ENCODE peak calls at places on chromosomes 3 and 15, in nine cellular contexts. One of them, this sample, is unnamed.

GRCh38 chr3:46856576-46857471 is 6.4 kb downstream of the MYL3 start:
- DNase-seq in hepatocyte: no peak
- DNase-seq in MM.1S: no peak
- DNase-seq in GM23338: no peak
- DNase-seq in astrocyte: no peak
- DNase-seq in PC-9: no peak
- DNase-seq in fibroblast of lung: no peak
- DNase-seq in neural progenitor cell: peak; percentile 1
- DNase-seq in PC-3: no peak
- DNase-seq in this sample: no peak

GRCh38 chr3:69893274-69893673 is 106.3 kb upstream of the SAMMSON start:
- DNase-seq in hepatocyte: no peak
- DNase-seq in MM.1S: no peak
- DNase-seq in GM23338: peak; percentile 39
- DNase-seq in astrocyte: no peak
- DNase-seq in PC-9: no peak
- DNase-seq in fibroblast of lung: no peak
- DNase-seq in neural progenitor cell: no peak
- DNase-seq in PC-3: no peak
- DNase-seq in this sample: no peak

GRCh38 chr15:80885180-80885579 is 104.4 kb downstream of the MESD start:
- DNase-seq in hepatocyte: no peak
- DNase-seq in MM.1S: no peak
- DNase-seq in GM23338: no peak
- DNase-seq in astrocyte: no peak
- DNase-seq in PC-9: no peak
- DNase-seq in fibroblast of lung: no peak
- DNase-seq in neural progenitor cell: no peak
- DNase-seq in PC-3: no peak
- DNase-seq in this sample: no peak

GRCh38 chr15:50164458-50164857 is 17.5 kb upstream of the SLC27A2 start:
- DNase-seq in hepatocyte: no peak
- DNase-seq in MM.1S: no peak
- DNase-seq in GM23338: no peak
- DNase-seq in astrocyte: no peak
- DNase-seq in PC-9: no peak
- DNase-seq in fibroblast of lung: peak; percentile 43
- DNase-seq in neural progenitor cell: no peak
- DNase-seq in PC-3: no peak
- DNase-seq in this sample: no peak

GRCh38 chr3:134031620-134031915 is 1.8 kb upstream of the SLCO2A1 start:
- DNase-seq in hepatocyte: no peak
- DNase-seq in MM.1S: no peak
- DNase-seq in GM23338: no peak
- DNase-seq in astrocyte: no peak
- DNase-seq in PC-9: no peak
- DNase-seq in fibroblast of lung: no peak
- DNase-seq in neural progenitor cell: no peak
- DNase-seq in PC-3: no peak
- DNase-seq in this sample: no peak

GRCh38 chr3:149340310-149340933 is 7.0 kb upstream of the TM4SF18 start:
- DNase-seq in hepatocyte: no peak
- DNase-seq in MM.1S: no peak
- DNase-seq in GM23338: no peak
- DNase-seq in astrocyte: peak; percentile 42
- DNase-seq in PC-9: peak; percentile 38
- DNase-seq in fibroblast of lung: peak; percentile 15
- DNase-seq in neural progenitor cell: no peak
- DNase-seq in PC-3: peak; percentile 86
- DNase-seq in this sample: no peak

GRCh38 chr15:60649845-60650548 is 171.1 kb upstream of the ICE2 start:
- DNase-seq in hepatocyte: peak; percentile 14
- DNase-seq in MM.1S: peak; percentile 88
- DNase-seq in GM23338: peak; percentile 74
- DNase-seq in astrocyte: no peak
- DNase-seq in PC-9: no peak
- DNase-seq in fibroblast of lung: no peak
- DNase-seq in neural progenitor cell: no peak
- DNase-seq in PC-3: no peak
- DNase-seq in this sample: no peak

GRCh38 chr15:82808634-82809041 is 790 bp upstream of the WHAMM start:
- DNase-seq in hepatocyte: no peak
- DNase-seq in MM.1S: peak; percentile 7
- DNase-seq in GM23338: no peak
- DNase-seq in astrocyte: no peak
- DNase-seq in PC-9: no peak
- DNase-seq in fibroblast of lung: no peak
- DNase-seq in neural progenitor cell: no peak
- DNase-seq in PC-3: no peak
- DNase-seq in this sample: no peak

GRCh38 chr15:76164602-76165001 is 104.8 kb downstream of the TMEM266 start:
- DNase-seq in hepatocyte: no peak
- DNase-seq in MM.1S: no peak
- DNase-seq in GM23338: no peak
- DNase-seq in astrocyte: no peak
- DNase-seq in PC-9: no peak
- DNase-seq in fibroblast of lung: no peak
- DNase-seq in neural progenitor cell: no peak
- DNase-seq in PC-3: no peak
- DNase-seq in this sample: no peak

GRCh38 chr15:33865416-33865815 is 102.9 kb upstream of the CHRM5 start:
- DNase-seq in hepatocyte: no peak
- DNase-seq in MM.1S: no peak
- DNase-seq in GM23338: no peak
- DNase-seq in astrocyte: peak; percentile 65
- DNase-seq in PC-9: peak; percentile 39
- DNase-seq in fibroblast of lung: peak; percentile 60
- DNase-seq in neural progenitor cell: no peak
- DNase-seq in PC-3: no peak
- DNase-seq in this sample: no peak

GRCh38 chr3:33716227-33716626 is 1.8 kb downstream of the CLASP2 start:
- DNase-seq in hepatocyte: no peak
- DNase-seq in MM.1S: no peak
- DNase-seq in GM23338: no peak
- DNase-seq in astrocyte: no peak
- DNase-seq in PC-9: no peak
- DNase-seq in fibroblast of lung: peak; percentile 15
- DNase-seq in neural progenitor cell: no peak
- DNase-seq in PC-3: peak; percentile 28
- DNase-seq in this sample: no peak

GRCh38 chr3:35760147-35760546 is 120.8 kb downstream of the ARPP21 start:
- DNase-seq in hepatocyte: no peak
- DNase-seq in MM.1S: no peak
- DNase-seq in GM23338: no peak
- DNase-seq in astrocyte: no peak
- DNase-seq in PC-9: no peak
- DNase-seq in fibroblast of lung: no peak
- DNase-seq in neural progenitor cell: no peak
- DNase-seq in PC-3: no peak
- DNase-seq in this sample: no peak

GRCh38 chr3:196184881-196185280 is 26.3 kb downstream of the ZDHHC19 start:
- DNase-seq in hepatocyte: no peak
- DNase-seq in MM.1S: no peak
- DNase-seq in GM23338: no peak
- DNase-seq in astrocyte: no peak
- DNase-seq in PC-9: no peak
- DNase-seq in fibroblast of lung: no peak
- DNase-seq in neural progenitor cell: no peak
- DNase-seq in PC-3: no peak
- DNase-seq in this sample: no peak

GRCh38 chr15:63372018-63372705 is 9.5 kb downstream of the CA12 start:
- DNase-seq in hepatocyte: peak; percentile 55
- DNase-seq in MM.1S: no peak
- DNase-seq in GM23338: no peak
- DNase-seq in astrocyte: peak; percentile 96
- DNase-seq in PC-9: peak; percentile 60
- DNase-seq in fibroblast of lung: peak; percentile 97
- DNase-seq in neural progenitor cell: no peak
- DNase-seq in PC-3: peak; percentile 89
- DNase-seq in this sample: no peak

GRCh38 chr3:23884481-23884880 is 32.3 kb downstream of the NKIRAS1 start:
- DNase-seq in hepatocyte: no peak
- DNase-seq in MM.1S: no peak
- DNase-seq in GM23338: peak; percentile 47
- DNase-seq in astrocyte: no peak
- DNase-seq in PC-9: no peak
- DNase-seq in fibroblast of lung: no peak
- DNase-seq in neural progenitor cell: no peak
- DNase-seq in PC-3: peak; percentile 27
- DNase-seq in this sample: no peak
- H2AFZ ChIP-seq in hepatocyte: no peak overlapping the region
- H2AFZ ChIP-seq in MM.1S: no peak overlapping the region
- H2AFZ ChIP-seq in GM23338: no peak overlapping the region
- H2AFZ ChIP-seq in astrocyte: no peak overlapping the region
- H2AFZ ChIP-seq in PC-9: no peak overlapping the region
- H2AFZ ChIP-seq in fibroblast of lung: no peak overlapping the region
- H2AFZ ChIP-seq in neural progenitor cell: no peak overlapping the region
- H2AFZ ChIP-seq in PC-3: no peak overlapping the region
- H2AFZ ChIP-seq in this sample: no peak overlapping the region

DNA sequence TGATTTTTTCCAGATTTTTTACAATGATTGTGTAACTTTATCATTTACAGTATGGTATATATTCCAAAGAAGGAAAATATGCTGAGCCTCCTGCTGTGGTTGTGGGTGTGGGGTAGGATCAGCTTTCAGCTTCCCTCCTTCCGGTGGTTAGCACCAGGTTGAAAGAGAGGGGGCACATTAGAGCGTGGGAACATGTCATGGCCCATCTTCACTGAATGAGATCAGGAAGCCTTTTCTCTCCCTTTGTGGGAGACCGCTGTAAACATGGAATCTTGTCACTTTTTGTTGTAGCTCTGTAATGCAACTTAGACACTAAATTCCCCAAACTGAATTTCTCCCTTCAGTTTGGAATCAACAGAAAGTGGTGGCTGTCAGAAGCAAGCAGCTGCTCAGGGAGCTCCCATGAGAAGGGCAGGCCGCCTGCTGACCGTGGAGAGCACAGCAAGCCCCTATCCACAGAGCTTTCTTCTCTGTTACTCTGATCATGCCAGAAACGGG is 86.7 kb upstream of the LIMD1 start:
- DNase-seq in hepatocyte: peak; percentile 65
- DNase-seq in MM.1S: no peak
- DNase-seq in GM23338: peak; percentile 75
- DNase-seq in astrocyte: peak; percentile 73
- DNase-seq in PC-9: no peak
- DNase-seq in fibroblast of lung: peak; percentile 79
- DNase-seq in neural progenitor cell: peak; percentile 76
- DNase-seq in PC-3: no peak
- DNase-seq in this sample: peak; percentile 67
- TF ChIP-seq CTCF in hepatocyte: peak; percentile 51
- TF ChIP-seq CTCF in MM.1S: no peak
- TF ChIP-seq CTCF in GM23338: peak; percentile 37
- TF ChIP-seq CTCF in astrocyte: peak; percentile 63
- TF ChIP-seq CTCF in PC-9: no peak
- TF ChIP-seq CTCF in fibroblast of lung: peak; percentile 58
- TF ChIP-seq CTCF in neural progenitor cell: peak; percentile 60
- TF ChIP-seq CTCF in PC-3: peak; percentile 26
- TF ChIP-seq CTCF in this sample: peak; percentile 71

GRCh38 chr15:99452010-99452409 is 113.8 kb upstream of the MEF2A start:
- DNase-seq in hepatocyte: no peak
- DNase-seq in MM.1S: no peak
- DNase-seq in GM23338: no peak
- DNase-seq in astrocyte: no peak
- DNase-seq in PC-9: no peak
- DNase-seq in fibroblast of lung: no peak
- DNase-seq in neural progenitor cell: no peak
- DNase-seq in PC-3: no peak
- DNase-seq in this sample: no peak

GRCh38 chr15:99451484-99451883 is 114.3 kb upstream of the MEF2A start:
- DNase-seq in hepatocyte: no peak
- DNase-seq in MM.1S: no peak
- DNase-seq in GM23338: no peak
- DNase-seq in astrocyte: no peak
- DNase-seq in PC-9: no peak
- DNase-seq in fibroblast of lung: no peak
- DNase-seq in neural progenitor cell: no peak
- DNase-seq in PC-3: no peak
- DNase-seq in this sample: no peak

GRCh38 chr15:99453646-99454045 is 112.1 kb upstream of the MEF2A start:
- DNase-seq in hepatocyte: no peak
- DNase-seq in MM.1S: no peak
- DNase-seq in GM23338: no peak
- DNase-seq in astrocyte: no peak
- DNase-seq in PC-9: no peak
- DNase-seq in fibroblast of lung: no peak
- DNase-seq in neural progenitor cell: no peak
- DNase-seq in PC-3: no peak
- DNase-seq in this sample: no peak

GRCh38 chr15:99454107-99454809 is 111.5 kb upstream of the MEF2A start:
- DNase-seq in hepatocyte: no peak
- DNase-seq in MM.1S: no peak
- DNase-seq in GM23338: no peak
- DNase-seq in astrocyte: no peak
- DNase-seq in PC-9: no peak
- DNase-seq in fibroblast of lung: no peak
- DNase-seq in neural progenitor cell: no peak
- DNase-seq in PC-3: no peak
- DNase-seq in this sample: no peak

DNA sequence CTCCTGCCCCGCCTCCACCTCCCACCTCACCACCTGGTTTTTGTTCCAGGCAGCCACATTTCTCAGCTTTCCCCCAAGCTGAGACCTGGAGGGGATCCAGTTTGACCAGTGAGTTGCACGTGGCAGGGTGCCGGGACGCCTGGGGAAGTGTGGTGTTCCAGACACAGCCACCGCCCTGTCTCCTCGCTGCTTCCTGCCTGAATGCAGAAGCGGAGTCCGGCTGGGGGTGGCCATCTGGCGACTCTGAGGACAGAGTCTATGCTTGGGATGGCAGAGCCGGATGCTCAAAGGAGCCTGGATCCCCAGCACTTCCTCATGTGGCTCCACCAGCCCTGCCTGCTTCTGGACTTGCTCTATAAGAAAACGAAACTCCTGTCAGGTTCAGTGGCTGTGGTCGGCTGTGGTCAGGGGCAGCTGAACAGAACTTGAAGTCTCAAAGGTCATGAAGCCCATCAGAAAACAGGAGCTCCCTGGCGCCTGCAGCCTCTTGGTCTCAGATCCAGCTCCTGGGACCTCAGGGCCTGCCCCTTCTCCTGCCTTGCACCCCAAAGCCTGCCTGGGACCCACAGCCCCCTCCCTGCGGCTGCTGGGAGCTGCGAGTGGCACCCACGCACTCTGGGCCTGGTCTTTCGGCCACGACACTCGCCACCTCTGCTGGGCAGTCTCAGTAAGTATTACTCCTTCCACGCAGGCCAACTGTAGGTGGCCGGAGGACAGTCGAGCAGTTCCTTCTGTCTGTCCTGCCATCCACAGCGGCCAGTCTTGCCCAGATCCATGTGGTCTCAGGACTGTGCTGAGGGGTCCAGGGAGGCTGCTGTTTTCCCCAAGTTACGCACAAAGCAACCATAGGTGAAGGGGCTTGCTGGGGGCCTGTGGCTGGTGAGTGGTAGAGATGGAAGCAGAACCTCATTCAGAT is 112.8 kb upstream of the MEF2A start:
- DNase-seq in hepatocyte: no peak
- DNase-seq in MM.1S: peak; percentile 16
- DNase-seq in GM23338: no peak
- DNase-seq in astrocyte: peak; percentile 51
- DNase-seq in PC-9: no peak
- DNase-seq in fibroblast of lung: peak; percentile 58
- DNase-seq in neural progenitor cell: no peak
- DNase-seq in PC-3: no peak
- DNase-seq in this sample: no peak
- H2AFZ ChIP-seq in hepatocyte: no peak overlapping the region
- H2AFZ ChIP-seq in MM.1S: no peak overlapping the region
- H2AFZ ChIP-seq in GM23338: no peak overlapping the region
- H2AFZ ChIP-seq in astrocyte: peak overlapping the region; percentile 72
- H2AFZ ChIP-seq in PC-9: no peak overlapping the region
- H2AFZ ChIP-seq in fibroblast of lung: peak overlapping the region; percentile 61
- H2AFZ ChIP-seq in neural progenitor cell: no peak overlapping the region
- H2AFZ ChIP-seq in PC-3: no peak overlapping the region
- H2AFZ ChIP-seq in this sample: no peak overlapping the region

GRCh38 chr3:42526616-42527367 is 24.3 kb downstream of the VIPR1 start:
- DNase-seq in hepatocyte: no peak
- DNase-seq in MM.1S: no peak
- DNase-seq in GM23338: peak; percentile 50
- DNase-seq in astrocyte: no peak
- DNase-seq in PC-9: no peak
- DNase-seq in fibroblast of lung: no peak
- DNase-seq in neural progenitor cell: peak; percentile 35
- DNase-seq in PC-3: no peak
- DNase-seq in this sample: no peak
- TF ChIP-seq CTCF in hepatocyte: no peak
- TF ChIP-seq CTCF in MM.1S: no peak
- TF ChIP-seq CTCF in GM23338: no peak
- TF ChIP-seq CTCF in astrocyte: no peak
- TF ChIP-seq CTCF in PC-9: no peak
- TF ChIP-seq CTCF in fibroblast of lung: no peak
- TF ChIP-seq CTCF in neural progenitor cell: peak; percentile 15
- TF ChIP-seq CTCF in PC-3: no peak
- TF ChIP-seq CTCF in this sample: peak; percentile 40

This sample was measured in H9.